ENCODE peak calls at places on chromosome 1, in eight cellular contexts. M is neural crest cell; X is NCI-H460; R is activated CD8-positive, alpha-beta T cell treated with anti-CD3 and anti-CD28 coated beads for 36 hours; I is heart left ventricle; T is D341Med; U is GM12864; Z is neural progenitor cell. C is an unnamed sample.

GRCh38 chr1:161020573-161021167 is at the start of gene F11R:
- DNase-seq in T (peak; percentile 58), M (peak; percentile 19), X (no peak), R (peak; percentile 40), Z (peak; percentile 75), U (no peak), I (peak; percentile 35), C (no peak)

GRCh38 chr1:30778156-30778978 is 20.8 kb upstream of the LAPTM5 start:
- DNase-seq in U (no peak), I (no peak), Z (no peak), M (no peak), X (peak; percentile 21), T (peak; percentile 57), R (peak; percentile 68), C (peak; percentile 53)

GRCh38 chr1:108327534-108328462 is 83.9 kb upstream of the NBPF4 start:
- DNase-seq in M (no peak), R (peak; percentile 3), Z (peak; percentile 56), T (no peak), X (no peak), I (no peak), U (no peak), C (peak; percentile 17)

GRCh38 chr1:30232288-30232899 is 491.0 kb downstream of the MATN1 start:
- DNase-seq in I (no peak), U (no peak), Z (peak; percentile 35), M (no peak), X (peak; percentile 4), T (no peak), R (peak; percentile 35), C (peak; percentile 19)

GRCh38 chr1:36968730-36969129 is 65.6 kb downstream of the GRIK3 start:
- DNase-seq in T (peak; percentile 65), X (no peak), M (no peak), I (no peak), R (no peak), Z (no peak), U (no peak), C (no peak)

GRCh38 chr1:2274968-2275475 is 46.9 kb downstream of the SKI start:
- DNase-seq in T (no peak), U (no peak), R (peak; percentile 37), M (no peak), X (no peak), I (no peak), Z (no peak), C (no peak)

GRCh38 chr1:200428482-200429205 is 18.8 kb upstream of the ZNF281 start:
- DNase-seq in M (no peak), R (no peak), U (no peak), T (no peak), I (no peak), X (no peak), Z (no peak), C (no peak)

GRCh38 chr1:160124709-160125478 is 9.3 kb downstream of the ATP1A2 start:
- DNase-seq in Z (no peak), I (no peak), M (no peak), T (no peak), U (no peak), X (peak; percentile 91), R (no peak), C (peak; percentile 35)

GRCh38 chr1:156616463-156616862 is 2.8 kb upstream of the HAPLN2 start:
- DNase-seq in U (no peak), X (no peak), M (peak; percentile 35), T (no peak), R (no peak), I (peak; percentile 63), Z (no peak), C (peak; percentile 97)

GRCh38 chr1:53413175-53414001 is 45.8 kb upstream of the DMRTB1 start:
- DNase-seq in U (no peak), I (no peak), Z (no peak), T (no peak), X (peak; percentile 25), M (no peak), R (peak; percentile 81), C (peak; percentile 25)

GRCh38 chr1:22447581-22448215 is 4.0 kb upstream of the ZBTB40 start:
- DNase-seq in R (no peak), Z (no peak), T (no peak), I (no peak), U (no peak), M (no peak), X (no peak), C (peak; percentile 3)

GRCh38 chr1:212973899-212974298 is 23.6 kb downstream of the VASH2 start:
- DNase-seq in X (no peak), Z (no peak), R (no peak), U (no peak), I (no peak), T (no peak), M (no peak), C (no peak)

GRCh38 chr1:204818998-204819397 is 51.7 kb upstream of the NFASC start:
- DNase-seq in M (no peak), Z (no peak), T (no peak), X (no peak), R (no peak), I (no peak), U (no peak), C (no peak)

GRCh38 chr1:233598891-233599541 is 14.9 kb upstream of the KCNK1 start:
- DNase-seq in M (no peak), R (peak; percentile 45), Z (no peak), T (no peak), U (peak; percentile 75), I (no peak), X (no peak), C (no peak)

GRCh38 chr1:183697814-183698590 is 44.9 kb upstream of the APOBEC4 start:
- DNase-seq in M (no peak), T (no peak), U (no peak), I (no peak), X (no peak), Z (no peak), R (peak; percentile 4), C (no peak)